ENCODE peak calls at places on chromosome 7, in eight cellular contexts. A is activated naive CD4-positive, alpha-beta T cell treated with Interleukin-2 at 50 U/mL for 16 hours; N is stimulated activated CD4-positive, alpha-beta T cell treated with anti-CD3 and anti-CD28 coated beads, Interleukin-1b, Interleukin-23, amount 100 ng/mL, for 48 hours; P is CD8-positive, alpha-beta T cell; Y is nephron progenitor cell; W is colonic mucosa; J is K562; M is putamen. O is an unnamed sample.

GRCh38 chr7:107166702-107167426 is 1.9 kb upstream of the HBP1 start:
- DNase-seq in A (no peak), N (no peak), P (no peak), Y (no peak), W (no peak), J (no peak), M (no peak), O (no peak)

GRCh38 chr7:22700559-22701002 is 26.4 kb upstream of the IL6 start:
- DNase-seq in A (no peak), N (no peak), P (no peak), Y (no peak), W (no peak), J (peak), M (no peak), O (no peak)

GRCh38 chr7:2931034-2931415 is 86.9 kb upstream of the GNA12 start:
- DNase-seq in A (no peak), N (no peak), P (no peak), Y (no peak), W (no peak), J (no peak), M (no peak), O (no peak)

GRCh38 chr7:1204460-1204859 is 28.2 kb upstream of the UNCX start:
- DNase-seq in A (no peak), N (no peak), P (no peak), Y (no peak), W (no peak), J (no peak), M (no peak), O (no peak)

GRCh38 chr7:26549281-26549943 is 257.8 kb downstream of the SNX10 start:
- DNase-seq in A (no peak), N (no peak), P (no peak), Y (no peak), W (no peak), J (no peak), M (no peak), O (no peak)

GRCh38 chr7:77454802-77455201 is 38.7 kb upstream of the GSAP start:
- DNase-seq in A (no peak), N (no peak), P (no peak), Y (no peak), W (no peak), J (no peak), M (no peak), O (no peak)

GRCh38 chr7:78019457-78020130 is 221.0 kb downstream of the PHTF2 start:
- DNase-seq in A (peak), N (peak), P (peak), Y (peak), W (peak), J (peak), M (peak), O (peak)

GRCh38 chr7:47625861-47626444 is 44.0 kb upstream of the TNS3 start:
- DNase-seq in A (no peak), N (no peak), P (no peak), Y (no peak), W (no peak), J (no peak), M (no peak), O (no peak)

GRCh38 chr7:140982508-140982907 is 32.2 kb downstream of the MRPS33 start:
- DNase-seq in A (no peak), N (no peak), P (no peak), Y (no peak), W (no peak), J (no peak), M (no peak), O (no peak)

GRCh38 chr7:44310221-44310848 is 15.1 kb downstream of the CAMK2B start:
- DNase-seq in A (no peak), N (no peak), P (no peak), Y (no peak), W (peak), J (no peak), M (no peak), O (no peak)

GRCh38 chr7:32335107-32335506 is 155.1 kb downstream of the LSM5 start:
- DNase-seq in A (no peak), N (no peak), P (no peak), Y (no peak), W (no peak), J (no peak), M (no peak), O (no peak)

GRCh38 chr7:133904766-133905165 is 222.4 kb upstream of the LRGUK start:
- DNase-seq in A (no peak), N (no peak), P (no peak), Y (no peak), W (no peak), J (no peak), M (no peak), O (no peak)

GRCh38 chr7:25029075-25029474 is 49.1 kb upstream of the OSBPL3 start:
- DNase-seq in A (no peak), N (no peak), P (no peak), Y (no peak), W (no peak), J (no peak), M (no peak), O (no peak)

GRCh38 chr7:153401795-153402720 is 642.5 kb downstream of the ACTR3B start:
- DNase-seq in A (no peak), N (no peak), P (no peak), Y (no peak), W (no peak), J (no peak), M (peak), O (no peak)

GRCh38 chr7:104971290-104972071 is 42.5 kb upstream of the KMT2E start:
- DNase-seq in A (no peak), N (no peak), P (no peak), Y (no peak), W (peak), J (no peak), M (no peak), O (no peak)

GRCh38 chr7:51186531-51186930 is 130.1 kb downstream of the COBL start:
- DNase-seq in A (no peak), N (no peak), P (no peak), Y (no peak), W (no peak), J (no peak), M (no peak), O (no peak)

GRCh38 chr7:137508437-137509175 is 165.1 kb upstream of the PTN start:
- DNase-seq in A (no peak), N (no peak), P (no peak), Y (no peak), W (no peak), J (no peak), M (no peak), O (no peak)

GRCh38 chr7:30983042-30983913 is 19.5 kb downstream of the GHRHR start:
- DNase-seq in A (peak), N (peak), P (peak), Y (peak), W (peak), J (peak), M (peak), O (peak)